ENCODE peak calls at places on chromosomes 6 and 20, in ten cellular contexts. One of them, this sample, is unnamed.

GRCh38 chr20:57391439-57392129 is 388 bp downstream of the RBM38 start:
- DNase-seq in ovary: peak; percentile 67
- DNase-seq in K562: peak; percentile 63
- DNase-seq in upper lobe of left lung: no peak
- DNase-seq in transverse colon: peak; percentile 28
- DNase-seq in GM12878: no peak
- DNase-seq in suprapubic skin: no peak
- DNase-seq in stomach: peak; percentile 31
- DNase-seq in sigmoid colon: peak; percentile 71
- DNase-seq in A549: no peak
- DNase-seq in this sample: no peak

GRCh38 chr6:2514965-2515543 is 235.7 kb downstream of the MYLK4 start:
- DNase-seq in suprapubic skin: no peak
- DNase-seq in sigmoid colon: no peak
- DNase-seq in stomach: peak; percentile 79
- DNase-seq in GM12878: no peak
- DNase-seq in transverse colon: peak; percentile 30
- DNase-seq in upper lobe of left lung: no peak
- DNase-seq in K562: no peak
- DNase-seq in ovary: no peak
- DNase-seq in A549: peak; percentile 44
- DNase-seq in this sample: no peak

GRCh38 chr6:114419175-114419574 is 76.4 kb upstream of the HS3ST5 start:
- DNase-seq in A549: no peak
- DNase-seq in GM12878: peak; percentile 4
- DNase-seq in sigmoid colon: no peak
- DNase-seq in upper lobe of left lung: no peak
- DNase-seq in transverse colon: no peak
- DNase-seq in ovary: no peak
- DNase-seq in K562: no peak
- DNase-seq in stomach: no peak
- DNase-seq in suprapubic skin: no peak
- DNase-seq in this sample: no peak

GRCh38 chr20:49278817-49279676 is 1.2 kb upstream of the ZNFX1 start:
- DNase-seq in ovary: peak; percentile 35
- DNase-seq in A549: no peak
- DNase-seq in transverse colon: peak; percentile 27
- DNase-seq in suprapubic skin: peak; percentile 66
- DNase-seq in GM12878: no peak
- DNase-seq in K562: peak; percentile 45
- DNase-seq in stomach: no peak
- DNase-seq in sigmoid colon: no peak
- DNase-seq in upper lobe of left lung: peak; percentile 32
- DNase-seq in this sample: no peak

GRCh38 chr20:10653593-10654288 is 20.1 kb downstream of the JAG1 start:
- DNase-seq in GM12878: peak; percentile 50
- DNase-seq in suprapubic skin: no peak
- DNase-seq in sigmoid colon: peak; percentile 88
- DNase-seq in K562: no peak
- DNase-seq in ovary: peak; percentile 60
- DNase-seq in transverse colon: peak; percentile 41
- DNase-seq in upper lobe of left lung: peak; percentile 51
- DNase-seq in stomach: no peak
- DNase-seq in A549: no peak
- DNase-seq in this sample: no peak

GRCh38 chr6:45663181-45664180 is 285.7 kb upstream of the SUPT3H start:
- DNase-seq in stomach: no peak
- DNase-seq in sigmoid colon: no peak
- DNase-seq in suprapubic skin: no peak
- DNase-seq in upper lobe of left lung: no peak
- DNase-seq in GM12878: no peak
- DNase-seq in transverse colon: peak; percentile 21
- DNase-seq in K562: no peak
- DNase-seq in ovary: peak; percentile 22
- DNase-seq in A549: no peak
- DNase-seq in this sample: no peak

GRCh38 chr6:49453221-49453620 is 9.8 kb downstream of the MMUT start:
- DNase-seq in K562: peak; percentile 7
- DNase-seq in ovary: no peak
- DNase-seq in suprapubic skin: no peak
- DNase-seq in stomach: no peak
- DNase-seq in upper lobe of left lung: no peak
- DNase-seq in A549: no peak
- DNase-seq in sigmoid colon: no peak
- DNase-seq in GM12878: no peak
- DNase-seq in transverse colon: no peak
- DNase-seq in this sample: no peak

GRCh38 chr6:122735618-122736017 is 43.9 kb upstream of the FABP7 start:
- DNase-seq in transverse colon: no peak
- DNase-seq in GM12878: no peak
- DNase-seq in ovary: no peak
- DNase-seq in upper lobe of left lung: no peak
- DNase-seq in stomach: no peak
- DNase-seq in A549: no peak
- DNase-seq in suprapubic skin: no peak
- DNase-seq in K562: no peak
- DNase-seq in sigmoid colon: no peak
- DNase-seq in this sample: no peak

GRCh38 chr20:11917663-11918062 is at the start of gene BTBD3:
- DNase-seq in suprapubic skin: no peak
- DNase-seq in K562: peak; percentile 1
- DNase-seq in upper lobe of left lung: peak; percentile 73
- DNase-seq in GM12878: no peak
- DNase-seq in sigmoid colon: peak; percentile 80
- DNase-seq in ovary: peak; percentile 36
- DNase-seq in stomach: peak; percentile 83
- DNase-seq in transverse colon: peak; percentile 68
- DNase-seq in A549: no peak
- DNase-seq in this sample: no peak

GRCh38 chr20:23680151-23680550 is 8.7 kb downstream of the CST4 start:
- DNase-seq in GM12878: no peak
- DNase-seq in suprapubic skin: no peak
- DNase-seq in K562: no peak
- DNase-seq in A549: no peak
- DNase-seq in upper lobe of left lung: no peak
- DNase-seq in stomach: no peak
- DNase-seq in transverse colon: no peak
- DNase-seq in sigmoid colon: no peak
- DNase-seq in ovary: no peak
- DNase-seq in this sample: peak; percentile 39

GRCh38 chr6:98833101-98834059 is 994 bp upstream of the POU3F2 start:
- DNase-seq in A549: no peak
- DNase-seq in K562: no peak
- DNase-seq in ovary: peak; percentile 30
- DNase-seq in GM12878: no peak
- DNase-seq in sigmoid colon: peak; percentile 64
- DNase-seq in suprapubic skin: no peak
- DNase-seq in stomach: no peak
- DNase-seq in transverse colon: no peak
- DNase-seq in upper lobe of left lung: no peak
- DNase-seq in this sample: no peak

GRCh38 chr20:56308036-56308435 is 50.7 kb upstream of the FAM210B start:
- DNase-seq in A549: no peak
- DNase-seq in transverse colon: no peak
- DNase-seq in ovary: no peak
- DNase-seq in sigmoid colon: no peak
- DNase-seq in suprapubic skin: no peak
- DNase-seq in upper lobe of left lung: no peak
- DNase-seq in stomach: no peak
- DNase-seq in GM12878: no peak
- DNase-seq in K562: no peak
- DNase-seq in this sample: no peak

GRCh38 chr6:69690986-69691385 is 105.8 kb downstream of the LMBRD1 start:
- DNase-seq in suprapubic skin: no peak
- DNase-seq in stomach: no peak
- DNase-seq in GM12878: no peak
- DNase-seq in sigmoid colon: no peak
- DNase-seq in A549: no peak
- DNase-seq in K562: no peak
- DNase-seq in ovary: no peak
- DNase-seq in upper lobe of left lung: no peak
- DNase-seq in transverse colon: no peak
- DNase-seq in this sample: no peak

DNA sequence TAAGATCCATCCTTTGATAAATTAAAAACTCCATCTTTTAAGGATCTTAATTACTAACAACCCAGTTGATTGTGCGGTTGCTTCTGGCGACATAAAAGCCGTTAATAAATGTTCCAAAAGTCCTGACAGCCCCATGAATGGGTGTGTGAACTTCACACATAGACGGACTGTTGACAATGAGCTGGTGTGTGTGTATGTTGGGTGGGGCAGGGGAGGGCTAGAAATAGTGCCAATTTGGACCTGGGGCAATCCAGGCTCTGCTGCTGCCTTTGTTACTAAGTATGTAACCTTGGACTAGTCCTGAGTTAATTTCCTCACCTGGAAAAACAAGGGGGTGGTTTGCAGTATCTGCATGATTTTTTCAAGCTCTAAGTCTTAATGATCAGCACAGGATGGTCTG is 4.2 kb downstream of the MAS1 start:
- DNase-seq in upper lobe of left lung: no peak
- DNase-seq in stomach: peak; percentile 54
- DNase-seq in A549: no peak
- DNase-seq in sigmoid colon: no peak
- DNase-seq in suprapubic skin: no peak
- DNase-seq in ovary: no peak
- DNase-seq in K562: no peak
- DNase-seq in GM12878: no peak
- DNase-seq in transverse colon: peak; percentile 23
- DNase-seq in this sample: no peak
- TF ChIP-seq EP300 in upper lobe of left lung: no peak
- TF ChIP-seq EP300 in stomach: no peak
- TF ChIP-seq EP300 in A549: no peak
- TF ChIP-seq EP300 in sigmoid colon: no peak
- TF ChIP-seq EP300 in suprapubic skin: no peak
- TF ChIP-seq EP300 in ovary: no peak
- TF ChIP-seq EP300 in K562: no peak
- TF ChIP-seq EP300 in GM12878: no peak
- TF ChIP-seq EP300 in transverse colon: no peak
- TF ChIP-seq EP300 in this sample: no peak

DNA sequence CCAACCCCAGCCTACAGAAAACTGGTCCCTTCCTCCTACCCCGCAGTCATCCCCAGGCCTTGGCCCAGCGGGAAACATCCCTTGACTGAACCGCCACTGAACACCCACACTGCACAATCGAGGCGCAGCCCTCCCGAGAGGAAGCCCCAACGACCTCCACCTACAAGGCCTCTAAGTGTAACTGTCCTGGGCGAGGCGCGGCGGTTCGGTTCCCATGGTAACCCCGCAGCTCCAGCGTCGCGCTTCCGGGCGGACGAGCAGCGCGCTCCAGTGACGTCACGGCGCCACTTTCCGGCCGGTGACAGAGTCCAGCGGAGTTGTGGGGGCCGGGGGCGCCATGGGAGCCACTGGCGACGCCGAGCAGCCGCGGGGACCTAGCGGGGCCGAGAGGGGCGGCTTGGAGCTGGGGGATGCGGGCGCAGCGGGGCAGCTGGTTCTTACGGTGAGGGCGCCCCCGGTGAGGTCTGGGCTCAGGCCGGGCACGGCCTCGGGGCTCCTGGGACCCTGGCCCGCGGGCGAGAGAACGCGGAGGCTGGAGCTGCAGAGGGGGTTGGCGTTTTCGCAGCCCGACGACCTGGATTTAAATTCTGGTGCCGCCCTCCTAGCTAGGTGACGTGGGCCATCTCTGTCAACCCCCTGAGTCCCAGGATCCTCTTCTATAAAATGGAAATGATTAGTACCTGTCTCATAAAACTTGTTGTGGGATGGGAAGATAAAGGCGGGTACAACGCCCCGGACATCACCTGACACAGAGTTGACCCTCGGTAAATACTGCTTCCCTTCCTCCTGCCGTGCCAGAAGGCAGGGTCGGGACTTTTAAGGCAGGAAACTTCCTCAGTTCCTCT is at the start of the genes DNTTIP1 and WFDC3:
- DNase-seq in suprapubic skin: peak; percentile 94
- DNase-seq in A549: peak; percentile 76
- DNase-seq in upper lobe of left lung: peak; percentile 92
- DNase-seq in K562: peak; percentile 96
- DNase-seq in transverse colon: peak; percentile 95
- DNase-seq in stomach: peak; percentile 92
- DNase-seq in GM12878: peak; percentile 55
- DNase-seq in ovary: peak; percentile 94
- DNase-seq in sigmoid colon: peak; percentile 97
- DNase-seq in this sample: peak; percentile 97
- TF ChIP-seq POLR2A in suprapubic skin: peak; percentile 76
- TF ChIP-seq POLR2A in A549: peak; percentile 70
- TF ChIP-seq POLR2A in upper lobe of left lung: peak; percentile 89
- TF ChIP-seq POLR2A in K562: peak; percentile 76
- TF ChIP-seq POLR2A in transverse colon: peak; percentile 89
- TF ChIP-seq POLR2A in stomach: no peak
- TF ChIP-seq POLR2A in GM12878: peak; percentile 86
- TF ChIP-seq POLR2A in ovary: peak; percentile 74
- TF ChIP-seq POLR2A in sigmoid colon: peak; percentile 77
- TF ChIP-seq POLR2A in this sample: peak; percentile 83

GRCh38 chr6:148800535-148800934 is 53.7 kb downstream of the UST start:
- DNase-seq in K562: no peak
- DNase-seq in A549: no peak
- DNase-seq in ovary: no peak
- DNase-seq in transverse colon: no peak
- DNase-seq in GM12878: no peak
- DNase-seq in upper lobe of left lung: no peak
- DNase-seq in stomach: no peak
- DNase-seq in sigmoid colon: no peak
- DNase-seq in suprapubic skin: no peak
- DNase-seq in this sample: no peak
- TF ChIP-seq EP300 in K562: no peak
- TF ChIP-seq EP300 in A549: no peak
- TF ChIP-seq EP300 in ovary: no peak
- TF ChIP-seq EP300 in transverse colon: no peak
- TF ChIP-seq EP300 in GM12878: no peak
- TF ChIP-seq EP300 in upper lobe of left lung: no peak
- TF ChIP-seq EP300 in stomach: no peak
- TF ChIP-seq EP300 in sigmoid colon: no peak
- TF ChIP-seq EP300 in suprapubic skin: no peak
- TF ChIP-seq EP300 in this sample: no peak

DNA sequence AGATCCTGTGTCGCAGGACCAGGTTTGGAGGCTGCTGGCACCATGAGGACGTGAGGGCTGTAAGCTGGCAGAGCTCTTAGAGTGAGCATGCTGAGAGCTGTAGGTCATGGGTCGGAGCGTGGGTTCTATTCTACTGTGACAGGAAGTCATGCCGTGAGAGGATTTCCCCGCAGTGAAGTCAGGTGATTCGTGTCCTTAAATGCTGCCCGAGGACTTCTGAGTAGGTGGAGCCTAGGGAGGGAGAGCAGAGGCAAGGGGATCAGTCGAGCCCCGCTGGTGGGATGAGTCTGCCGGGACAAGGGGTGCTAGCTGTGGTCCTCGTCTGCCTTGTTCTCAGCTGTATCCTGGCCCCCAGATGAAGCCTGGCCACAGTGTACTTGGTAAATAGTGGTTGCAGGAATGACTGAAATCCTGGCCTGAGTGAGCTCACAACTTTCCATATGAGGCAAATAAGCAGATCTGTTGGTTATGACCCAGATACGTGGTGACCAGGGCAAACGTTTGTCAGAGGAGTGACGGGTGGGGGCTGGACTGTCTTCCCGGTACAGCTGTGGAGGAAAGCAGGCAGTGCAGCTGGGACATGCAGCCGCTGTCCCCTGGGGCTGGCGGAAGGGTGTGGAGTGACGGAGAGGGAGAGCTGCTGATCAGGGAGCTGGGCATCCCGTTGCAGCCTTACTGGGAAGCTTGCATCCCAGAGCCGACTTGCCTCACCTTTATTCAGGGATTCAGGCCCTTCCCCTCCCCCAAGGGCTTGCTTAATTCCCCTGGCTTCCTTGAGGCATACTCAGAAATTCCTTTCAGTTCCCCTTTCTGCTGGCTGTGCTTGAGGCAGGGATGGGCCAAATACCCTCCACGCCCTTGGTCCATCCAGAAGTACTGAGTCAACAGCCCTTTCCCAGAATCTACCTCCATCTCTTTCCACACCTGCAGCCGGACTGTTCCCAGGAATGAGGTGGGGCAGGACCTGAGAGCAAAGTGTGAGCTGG is 250.9 kb upstream of the RREB1 start:
- DNase-seq in ovary: no peak
- DNase-seq in A549: no peak
- DNase-seq in upper lobe of left lung: peak; percentile 93
- DNase-seq in GM12878: peak; percentile 71
- DNase-seq in sigmoid colon: peak; percentile 76
- DNase-seq in suprapubic skin: peak; percentile 79
- DNase-seq in transverse colon: peak; percentile 79
- DNase-seq in K562: no peak
- DNase-seq in stomach: peak; percentile 67
- DNase-seq in this sample: no peak
- TF ChIP-seq POLR2A in ovary: no peak
- TF ChIP-seq POLR2A in A549: no peak
- TF ChIP-seq POLR2A in upper lobe of left lung: peak; percentile 82
- TF ChIP-seq POLR2A in GM12878: peak; percentile 69
- TF ChIP-seq POLR2A in sigmoid colon: no peak
- TF ChIP-seq POLR2A in suprapubic skin: no peak
- TF ChIP-seq POLR2A in transverse colon: peak; percentile 10
- TF ChIP-seq POLR2A in K562: no peak
- TF ChIP-seq POLR2A in stomach: no peak
- TF ChIP-seq POLR2A in this sample: no peak